ENCODE peak calls at places on chromosomes 3 and 15, in four cellular contexts. P is heart right ventricle, J is HEK293T, X is KBM-7. R is an unnamed sample.

GRCh38 chr3:141498592-141499223 is 11.9 kb downstream of the RASA2 start:
- DNase-seq in X (peak), P (no peak), J (no peak), R (peak)

GRCh38 chr3:127423856-127424765 is 136.3 kb upstream of the PRR20G start:
- DNase-seq in J (no peak), X (no peak), P (no peak), R (no peak)

GRCh38 chr3:126259411-126260391 is 79.3 kb upstream of the ALDH1L1 start:
- DNase-seq in J (peak), X (peak), P (peak), R (peak)

GRCh38 chr15:88447206-88447605 is 20.0 kb downstream of the MRPL46 start:
- DNase-seq in J (no peak), P (no peak), X (no peak), R (no peak)

GRCh38 chr3:48430359-48431101 is 644 bp upstream of the PLXNB1 start:
- DNase-seq in P (no peak), J (no peak), X (no peak), R (no peak)

GRCh38 chr3:9870978-9871377 is 9.1 kb downstream of the CIDEC start:
- DNase-seq in J (no peak), X (no peak), P (no peak), R (no peak)

GRCh38 chr3:174440350-174440716 is 418.8 kb upstream of the NAALADL2 start:
- DNase-seq in J (no peak), P (no peak), X (no peak), R (peak)

GRCh38 chr3:100463646-100464155 is 28.7 kb upstream of the TMEM45A start:
- DNase-seq in X (no peak), P (no peak), J (no peak), R (no peak)

GRCh38 chr3:158845748-158846350 is 44.0 kb downstream of the MFSD1 start:
- DNase-seq in J (peak), P (no peak), X (peak), R (peak)

GRCh38 chr3:129040579-129041300 is 19.8 kb upstream of the GP9 start:
- DNase-seq in J (no peak), X (no peak), P (no peak), R (no peak)

GRCh38 chr3:133854971-133855370 is 40.7 kb downstream of the RAB6B start:
- DNase-seq in X (no peak), P (no peak), J (no peak), R (no peak)

GRCh38 chr3:152899306-152899705 is 64.4 kb downstream of the P2RY1 start:
- DNase-seq in P (no peak), X (no peak), J (no peak), R (no peak)

GRCh38 chr3:194584866-194585265 is 48.4 kb downstream of the TMEM44 start:
- DNase-seq in X (no peak), J (no peak), P (no peak), R (no peak)

GRCh38 chr3:10312391-10312790 is 8.5 kb downstream of the SEC13 start:
- DNase-seq in J (no peak), P (no peak), X (no peak), R (no peak)

GRCh38 chr15:41772720-41773331 is 1.5 kb upstream of the MAPKBP1 start:
- DNase-seq in J (peak), X (peak), P (no peak), R (peak)

GRCh38 chr3:168870892-168871291 is 775.2 kb upstream of the GOLIM4 start:
- DNase-seq in P (no peak), X (no peak), J (no peak), R (no peak)

GRCh38 chr3:31952205-31952604 is 28.9 kb downstream of the OSBPL10 start:
- DNase-seq in P (no peak), J (no peak), X (no peak), R (peak)

GRCh38 chr15:92645051-92645631 is 10.4 kb downstream of the FAM174B start:
- DNase-seq in J (no peak), P (no peak), X (no peak), R (no peak)

GRCh38 chr3:20280257-20280656 is 94.3 kb upstream of the SGO1 start:
- DNase-seq in X (peak), J (no peak), P (no peak), R (no peak)

GRCh38 chr3:3998140-3998977 is 199.1 kb downstream of the LRRN1 start:
- DNase-seq in J (peak), X (peak), P (no peak), R (peak)

GRCh38 chr3:175704366-175705041 is 845.4 kb downstream of the NAALADL2 start:
- DNase-seq in P (no peak), J (no peak), X (no peak), R (peak)

GRCh38 chr3:190183121-190183520 is 62.4 kb upstream of the P3H2 start:
- DNase-seq in P (no peak), X (no peak), J (peak), R (no peak)

GRCh38 chr3:101784850-101785613 is 6.0 kb downstream of the NXPE3 start:
- DNase-seq in J (no peak), X (peak), P (no peak), R (no peak)

GRCh38 chr3:57927166-57927565 is 81.1 kb upstream of the FLNB start:
- DNase-seq in P (no peak), J (no peak), X (no peak), R (no peak)

GRCh38 chr15:51094606-51095569 is at the start of gene TNFAIP8L3:
- DNase-seq in P (peak), X (no peak), J (peak), R (no peak)

GRCh38 chr3:64898941-64899340 is 211.1 kb upstream of the ADAMTS9 start:
- DNase-seq in J (no peak), P (no peak), X (no peak), R (no peak)

GRCh38 chr15:99504071-99504822 is 61.5 kb upstream of the MEF2A start:
- DNase-seq in P (no peak), J (no peak), X (peak), R (peak)

R was measured in NAMALWA.